ENCODE peak calls at places on chromosomes 3 and 15, in nine cellular contexts. F, Q, K, N, U, L, W, B and R are unnamed samples.
A peak's percentile ranks its signal among the peaks of the same experiment; 100 is the strongest.

GRCh38 chr3:17154941-17155340 is 270.2 kb downstream of the PLCL2 start:
- DNase-seq in F (no peak), Q (no peak), K (no peak), N (no peak), U (no peak), L (no peak), W (no peak), B (no peak), R (no peak)

GRCh38 chr15:80984856-80985255 is 4.8 kb downstream of the MESD start:
- DNase-seq in F (no peak), Q (no peak), K (no peak), N (peak; percentile 84), U (no peak), L (no peak), W (no peak), B (no peak), R (no peak)

GRCh38 chr3:95154775-95155174 is 1091.9 kb downstream of the NSUN3 start:
- DNase-seq in F (no peak), Q (no peak), K (no peak), N (no peak), U (no peak), L (no peak), W (no peak), B (no peak), R (peak; percentile 51)

GRCh38 chr3:144843099-144843498 is 871.5 kb downstream of the DIPK2A start:
- DNase-seq in F (no peak), Q (no peak), K (no peak), N (no peak), U (no peak), L (no peak), W (peak; percentile 15), B (peak; percentile 5), R (peak; percentile 4)

GRCh38 chr3:51672083-51672475 is 1.0 kb downstream of the TEX264 start:
- DNase-seq in F (no peak), Q (no peak), K (peak; percentile 45), N (no peak), U (no peak), L (no peak), W (no peak), B (no peak), R (no peak)

GRCh38 chr3:117019082-117019713 is 309.6 kb downstream of the TUSC7 start:
- DNase-seq in F (peak; percentile 76), Q (peak; percentile 83), K (no peak), N (peak; percentile 53), U (peak; percentile 41), L (peak; percentile 2), W (peak; percentile 54), B (peak; percentile 10), R (peak; percentile 80)

GRCh38 chr3:43095370-43095769 is 10.5 kb downstream of the POMGNT2 start:
- DNase-seq in F (no peak), Q (no peak), K (no peak), N (no peak), U (no peak), L (no peak), W (no peak), B (no peak), R (no peak)

GRCh38 chr15:78810003-78810376 is 1.3 kb downstream of the ADAMTS7 start:
- DNase-seq in F (no peak), Q (no peak), K (no peak), N (no peak), U (no peak), L (no peak), W (no peak), B (no peak), R (no peak)

GRCh38 chr15:41577863-41578735 is 19.1 kb downstream of the TYRO3 start:
- DNase-seq in F (no peak), Q (peak; percentile 29), K (no peak), N (no peak), U (no peak), L (no peak), W (no peak), B (no peak), R (peak; percentile 47)

GRCh38 chr3:129824926-129825541 is 68.5 kb downstream of the TMCC1 start:
- DNase-seq in F (peak; percentile 58), Q (peak; percentile 86), K (no peak), N (peak; percentile 55), U (peak; percentile 33), L (peak; percentile 49), W (peak; percentile 67), B (peak; percentile 62), R (peak; percentile 73)

GRCh38 chr3:59192473-59192872 is 142.6 kb upstream of the CFAP20DC start:
- DNase-seq in F (peak; percentile 87), Q (no peak), K (no peak), N (no peak), U (no peak), L (no peak), W (no peak), B (no peak), R (peak; percentile 63)

GRCh38 chr3:57862894-57863293 is 106.8 kb downstream of the SLMAP start:
- DNase-seq in F (no peak), Q (no peak), K (no peak), N (no peak), U (no peak), L (no peak), W (no peak), B (no peak), R (no peak)

GRCh38 chr3:106193876-106194275 is 325.1 kb upstream of the CBLB start:
- DNase-seq in F (peak; percentile 39), Q (no peak), K (no peak), N (no peak), U (no peak), L (no peak), W (no peak), B (no peak), R (no peak)

GRCh38 chr3:123072152-123072551 is 5.3 kb downstream of the PDIA5 start:
- DNase-seq in F (no peak), Q (no peak), K (no peak), N (peak; percentile 80), U (no peak), L (no peak), W (no peak), B (no peak), R (no peak)

GRCh38 chr3:181549266-181549665 is 162.5 kb upstream of the SOX2 start:
- DNase-seq in F (no peak), Q (no peak), K (no peak), N (no peak), U (no peak), L (no peak), W (no peak), B (no peak), R (no peak)

GRCh38 chr3:51968175-51968681 is 974 bp upstream of the PCBP4 start:
- DNase-seq in F (peak; percentile 18), Q (peak; percentile 28), K (no peak), N (no peak), U (no peak), L (no peak), W (no peak), B (peak; percentile 54), R (no peak)

GRCh38 chr3:182621435-182622240 is 171.7 kb upstream of the ATP11B start:
- DNase-seq in F (no peak), Q (peak; percentile 43), K (no peak), N (no peak), U (no peak), L (no peak), W (peak; percentile 26), B (no peak), R (no peak)

GRCh38 chr3:185328324-185329004 is 34.5 kb upstream of the MAP3K13 start:
- DNase-seq in F (no peak), Q (no peak), K (peak; percentile 61), N (no peak), U (no peak), L (no peak), W (no peak), B (peak; percentile 94), R (no peak)

GRCh38 chr15:67794832-67795574 is 30.3 kb upstream of the SKOR1 start:
- DNase-seq in F (no peak), Q (no peak), K (no peak), N (no peak), U (no peak), L (no peak), W (no peak), B (no peak), R (no peak)

GRCh38 chr3:127209840-127210653 is 17.1 kb downstream of the PRR23E start:
- DNase-seq in F (no peak), Q (no peak), K (no peak), N (no peak), U (no peak), L (no peak), W (no peak), B (no peak), R (no peak)

GRCh38 chr3:14988988-14989394 is 41.6 kb downstream of the NR2C2 start:
- DNase-seq in F (no peak), Q (peak; percentile 41), K (no peak), N (peak; percentile 11), U (no peak), L (no peak), W (no peak), B (peak; percentile 26), R (no peak)

GRCh38 chr3:27758083-27758482 is 36.0 kb upstream of the EOMES start:
- DNase-seq in F (peak; percentile 71), Q (no peak), K (no peak), N (no peak), U (no peak), L (no peak), W (no peak), B (no peak), R (peak; percentile 80)

GRCh38 chr3:158379517-158379916 is 191.5 kb upstream of the MLF1 start:
- DNase-seq in F (no peak), Q (no peak), K (no peak), N (peak; percentile 3), U (no peak), L (no peak), W (no peak), B (no peak), R (no peak)

GRCh38 chr15:45637552-45638033 is 2.8 kb downstream of the SQOR start:
- DNase-seq in F (peak; percentile 98), Q (no peak), K (peak; percentile 74), N (peak; percentile 84), U (peak; percentile 64), L (peak; percentile 78), W (peak; percentile 56), B (peak; percentile 80), R (peak; percentile 80)

GRCh38 chr3:114799789-114800188 is 347.3 kb downstream of the ZBTB20 start:
- DNase-seq in F (no peak), Q (no peak), K (no peak), N (no peak), U (no peak), L (no peak), W (no peak), B (no peak), R (no peak)